ENCODE peak calls at places on chromosomes 3 and 15, in five cellular contexts. L is HEK293T, F is SK-N-SH, J is HepG2, G is GM12878. M is an unnamed sample.

GRCh38 chr3:16841906-16842709 is 42.6 kb upstream of the PLCL2 start:
- DNase-seq in G (peak; percentile 83), F (no peak), L (no peak), J (no peak), M (no peak)

GRCh38 chr3:38317186-38317759 is 29.3 kb upstream of the XYLB start:
- DNase-seq in G (no peak), F (no peak), J (no peak), L (no peak), M (no peak)

GRCh38 chr15:20353966-20354883 is 187.4 kb downstream of the GOLGA6L6 start:
- DNase-seq in F (no peak), L (no peak), J (no peak), G (no peak), M (no peak)

GRCh38 chr3:187212705-187213104 is 15.4 kb downstream of the RTP1 start:
- DNase-seq in G (no peak), J (no peak), L (no peak), F (no peak), M (no peak)

GRCh38 chr3:146020969-146021368 is 140.0 kb downstream of the PLOD2 start:
- DNase-seq in L (no peak), G (no peak), F (no peak), J (peak; percentile 3), M (no peak)

GRCh38 chr3:35296533-35296932 is 342.8 kb upstream of the ARPP21 start:
- DNase-seq in J (no peak), F (no peak), G (no peak), L (no peak), M (no peak)

GRCh38 chr15:25091421-25092158 is 136.8 kb downstream of the SNRPN start:
- DNase-seq in J (no peak), L (no peak), G (no peak), F (no peak), M (no peak)

GRCh38 chr3:141346839-141347238 is 21.5 kb upstream of the ZBTB38 start:
- DNase-seq in J (no peak), G (no peak), L (no peak), F (no peak), M (no peak)

GRCh38 chr3:177905173-177905894 is 630.9 kb upstream of the KCNMB2 start:
- DNase-seq in G (no peak), F (no peak), J (no peak), L (no peak), M (no peak)

GRCh38 chr3:128556384-128556783 is 63.4 kb upstream of the GATA2 start:
- DNase-seq in L (no peak), G (no peak), F (no peak), J (no peak), M (no peak)

GRCh38 chr15:101450561-101451145 is 38.9 kb downstream of the PCSK6 start:
- DNase-seq in L (no peak), G (no peak), J (no peak), F (no peak), M (no peak)

GRCh38 chr3:71102111-71103039 is 481.2 kb downstream of the FOXP1 start:
- DNase-seq in J (no peak), G (no peak), L (peak; percentile 24), F (peak; percentile 12), M (no peak)

GRCh38 chr3:15812183-15812582 is 14.4 kb upstream of the ANKRD28 start:
- DNase-seq in F (peak; percentile 21), G (no peak), L (no peak), J (no peak), M (no peak)

GRCh38 chr3:97928986-97929385 is 43.2 kb downstream of the RIOX2 start:
- DNase-seq in G (no peak), L (no peak), J (no peak), F (no peak), M (no peak)

GRCh38 chr15:98648654-98649537 is 557 bp downstream of the IGF1R start:
- DNase-seq in L (peak; percentile 43), G (no peak), J (no peak), F (peak; percentile 70), M (peak; percentile 57)

DNA sequence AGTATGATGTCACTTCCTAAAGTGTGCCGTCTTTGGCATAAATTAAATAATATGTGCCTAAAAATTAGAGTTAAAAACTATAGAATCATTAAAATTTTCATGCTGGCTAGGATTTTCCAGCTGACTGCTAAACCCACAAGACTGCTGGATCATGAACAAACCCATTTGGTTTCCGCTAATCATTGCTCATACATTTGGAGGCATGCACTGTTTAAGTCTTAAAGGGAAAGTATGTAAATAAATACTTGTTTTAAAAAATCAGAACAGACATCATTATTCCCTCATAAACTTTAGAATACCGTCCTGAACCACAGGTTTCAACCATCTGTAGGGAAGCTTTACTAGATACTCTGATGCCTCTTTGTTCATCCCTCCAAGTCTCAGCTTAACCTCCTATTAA is 26.5 kb downstream of the ATP6V1A start:
- DNase-seq in G (no peak), F (no peak), L (no peak), J (no peak), M (no peak)
- TF ChIP-seq FOXM1 in G (no peak), F (no peak), L (no peak), J (no peak), M (no peak)

GRCh38 chr15:73927476-73928240 is 1.4 kb downstream of the LOXL1 start:
- DNase-seq in F (peak; percentile 73), L (peak; percentile 81), J (no peak), G (no peak), M (peak; percentile 54)

GRCh38 chr15:73930371-73930770 is 4.1 kb downstream of the LOXL1 start:
- DNase-seq in G (no peak), J (no peak), L (no peak), F (no peak), M (no peak)

GRCh38 chr15:73928241-73928579 is 1.9 kb downstream of the LOXL1 start:
- DNase-seq in J (no peak), F (no peak), G (no peak), L (no peak), M (no peak)

GRCh38 chr15:73930790-73931281 is 4.6 kb downstream of the LOXL1 start:
- DNase-seq in F (no peak), L (no peak), J (no peak), G (no peak), M (no peak)

DNA sequence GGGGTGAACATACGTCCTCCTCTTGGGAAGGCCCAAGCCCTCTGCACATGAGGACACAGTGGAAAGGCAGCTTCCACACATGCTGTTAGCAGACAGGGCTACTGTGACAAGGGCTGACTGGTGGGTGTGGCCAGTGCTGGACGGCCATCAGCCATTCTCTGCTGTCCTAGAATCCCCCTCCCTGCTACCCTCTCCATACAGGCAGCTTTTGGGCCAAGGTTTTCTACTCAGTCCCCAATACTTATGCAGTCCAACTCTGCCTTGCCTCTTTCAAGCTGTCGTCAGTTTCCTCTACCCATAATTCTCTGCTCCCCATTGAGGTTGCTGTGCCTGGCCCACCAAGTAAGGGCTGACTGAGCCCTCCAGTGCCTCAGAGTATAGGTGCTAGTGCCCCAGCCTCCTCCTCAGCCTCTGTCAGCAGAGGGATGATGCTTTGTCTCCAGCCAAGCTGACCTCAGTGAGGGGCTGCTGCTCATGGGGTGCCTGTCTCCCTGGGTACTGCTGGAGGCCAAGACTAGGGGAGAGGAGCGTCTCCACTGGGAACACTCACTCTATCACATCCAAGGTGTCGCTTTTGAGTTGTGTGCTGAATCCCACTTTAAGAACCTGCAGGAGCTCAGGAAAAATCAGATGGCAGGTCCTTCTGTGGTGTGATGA is 2.8 kb downstream of the LOXL1 start:
- DNase-seq in G (no peak), F (no peak), J (no peak), L (no peak), M (no peak)
- TF ChIP-seq FOXM1 in G (no peak), F (no peak), J (no peak), L (no peak), M (no peak)

DNA sequence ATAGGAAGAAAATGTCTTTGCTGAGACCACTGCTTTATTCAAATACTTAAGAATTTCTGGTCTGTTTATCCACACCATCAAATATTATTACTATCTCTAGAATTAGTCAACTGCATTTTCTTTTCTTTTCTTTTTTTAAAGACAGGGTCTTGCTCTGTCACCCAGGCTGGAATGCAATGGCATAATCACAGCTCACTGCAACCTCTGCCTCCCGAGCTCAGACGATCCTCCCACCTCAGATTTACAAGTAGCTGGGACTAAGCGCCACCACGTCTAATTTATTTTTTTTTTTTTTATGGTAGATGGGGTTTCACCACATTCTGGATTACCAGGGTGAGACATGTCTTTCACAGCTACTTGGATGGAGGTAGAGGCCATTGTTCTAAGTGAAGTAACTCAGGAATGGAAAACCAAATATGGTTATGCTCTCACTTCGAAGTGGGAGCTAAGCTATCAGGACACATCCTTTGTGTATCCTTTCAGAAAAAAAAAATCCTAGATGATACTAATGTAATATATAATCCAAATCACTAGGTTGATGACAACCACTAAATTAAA is 52.8 kb downstream of the STAG1 start:
- DNase-seq in G (no peak), L (no peak), J (no peak), F (no peak), M (no peak)
- TF ChIP-seq FOXM1 in G (no peak), L (no peak), J (no peak), F (no peak), M (no peak)

GRCh38 chr15:70141376-70142071 is 43.8 kb upstream of the TLE3 start:
- DNase-seq in L (no peak), F (no peak), G (no peak), J (no peak), M (no peak)

GRCh38 chr15:70140031-70140542 is 42.4 kb upstream of the TLE3 start:
- DNase-seq in F (no peak), G (no peak), L (no peak), J (no peak), M (no peak)

GRCh38 chr15:70142072-70142321 is 44.3 kb upstream of the TLE3 start:
- DNase-seq in G (no peak), L (no peak), F (no peak), J (no peak), M (no peak)

GRCh38 chr15:70140543-70141375 is 43.0 kb upstream of the TLE3 start:
- DNase-seq in G (no peak), J (peak; percentile 94), F (no peak), L (no peak), M (no peak)

GRCh38 chr15:70142322-70143191 is 44.8 kb upstream of the TLE3 start:
- DNase-seq in G (no peak), L (no peak), J (no peak), F (no peak), M (no peak)
- TF ChIP-seq FOXM1 in G (no peak), L (no peak), J (no peak), F (no peak), M (no peak)

M was measured in K562.